ENCODE peak calls at places on chromosome 22, in ten cellular contexts. Y, Z, E, O, A, K, G, F, P and L are unnamed samples.

GRCh38 chr22:28989484-28989883 is 72.1 kb downstream of the C22orf31 start:
- DNase-seq in Y (no peak), Z (no peak), E (no peak), O (no peak), A (no peak), K (no peak), G (no peak), F (peak; percentile 78), P (no peak), L (no peak)

GRCh38 chr22:17576475-17576874 is 13.2 kb downstream of the SLC25A18 start:
- DNase-seq in Y (no peak), Z (no peak), E (no peak), O (no peak), A (no peak), K (no peak), G (no peak), F (no peak), P (no peak), L (no peak)

GRCh38 chr22:32336185-32336603 is 21.5 kb upstream of the RFPL3 start:
- DNase-seq in Y (no peak), Z (no peak), E (peak; percentile 48), O (no peak), A (no peak), K (no peak), G (no peak), F (no peak), P (no peak), L (peak; percentile 46)

GRCh38 chr22:20319745-20320658 is at the start of gene DGCR6L:
- DNase-seq in Y (peak; percentile 99), Z (peak; percentile 99), E (peak; percentile 98), O (peak; percentile 96), A (peak; percentile 96), K (peak; percentile 90), G (peak; percentile 96), F (peak; percentile 94), P (peak; percentile 94), L (peak; percentile 97)

GRCh38 chr22:42371112-42371900 is 60.9 kb downstream of the NFAM1 start:
- DNase-seq in Y (peak; percentile 53), Z (no peak), E (no peak), O (no peak), A (no peak), K (no peak), G (no peak), F (no peak), P (no peak), L (no peak)

GRCh38 chr22:33271390-33272161 is 213.4 kb upstream of the SYN3 start:
- DNase-seq in Y (no peak), Z (no peak), E (no peak), O (no peak), A (no peak), K (no peak), G (no peak), F (no peak), P (no peak), L (no peak)

GRCh38 chr22:25582946-25583345 is 18.5 kb downstream of the GRK3 start:
- DNase-seq in Y (no peak), Z (no peak), E (no peak), O (no peak), A (no peak), K (no peak), G (no peak), F (no peak), P (no peak), L (no peak)

GRCh38 chr22:39276461-39277134 is 31.8 kb upstream of the PDGFB start:
- DNase-seq in Y (no peak), Z (no peak), E (no peak), O (no peak), A (no peak), K (no peak), G (no peak), F (no peak), P (no peak), L (no peak)

GRCh38 chr22:30221121-30221992 is 25.2 kb downstream of the LIF start:
- DNase-seq in Y (no peak), Z (peak; percentile 86), E (no peak), O (no peak), A (peak; percentile 76), K (no peak), G (no peak), F (no peak), P (peak; percentile 62), L (no peak)